ENCODE peak calls at places on chromosomes 2 and 18, in four cellular contexts. O, V, C and L are unnamed samples.

GRCh38 chr2:190637331-190637734 is 11.6 kb upstream of the NAB1 start:
- DNase-seq in C (no peak), O (no peak), V (no peak), L (peak; percentile 52)

GRCh38 chr2:9745153-9745899 is 97.9 kb upstream of the TAF1B start:
- DNase-seq in C (no peak), O (no peak), V (no peak), L (peak; percentile 56)

GRCh38 chr2:25821225-25822056 is 56.8 kb downstream of the ASXL2 start:
- DNase-seq in V (no peak), O (no peak), C (no peak), L (no peak)

GRCh38 chr2:182668671-182669070 is 47.4 kb upstream of the DNAJC10 start:
- DNase-seq in C (no peak), V (peak; percentile 62), O (peak; percentile 86), L (no peak)

GRCh38 chr2:73827018-73827417 is 1.7 kb upstream of the STAMBP start:
- DNase-seq in O (peak; percentile 29), V (peak; percentile 49), C (no peak), L (no peak)

GRCh38 chr2:1661891-1662605 is 82.3 kb downstream of the PXDN start:
- DNase-seq in C (no peak), V (no peak), O (no peak), L (no peak)

GRCh38 chr2:159138642-159139182 is 147.8 kb downstream of the WDSUB1 start:
- DNase-seq in V (no peak), C (no peak), O (no peak), L (no peak)

GRCh38 chr2:8576525-8577157 is 105.2 kb upstream of the ID2 start:
- DNase-seq in V (no peak), O (no peak), C (peak; percentile 26), L (no peak)

GRCh38 chr2:45013229-45014015 is 4.2 kb upstream of the SIX2 start:
- DNase-seq in C (no peak), V (no peak), O (no peak), L (peak; percentile 25)

GRCh38 chr18:59631583-59632181 is 65.5 kb downstream of the CCBE1 start:
- DNase-seq in C (no peak), O (peak; percentile 44), V (peak; percentile 51), L (peak; percentile 50)

GRCh38 chr2:137508739-137509384 is 455.4 kb upstream of the HNMT start:
- DNase-seq in C (no peak), O (no peak), V (no peak), L (no peak)

GRCh38 chr2:127362971-127363370 is 24.8 kb downstream of the MAP3K2 start:
- DNase-seq in C (no peak), O (no peak), V (no peak), L (no peak)

GRCh38 chr2:44902767-44903166 is 38.7 kb upstream of the SIX3 start:
- DNase-seq in V (no peak), O (peak; percentile 53), C (no peak), L (no peak)

GRCh38 chr2:221617996-221618395 is 45.9 kb upstream of the EPHA4 start:
- DNase-seq in C (no peak), O (no peak), V (no peak), L (no peak)

GRCh38 chr2:86223682-86224560 is 24.7 kb downstream of the MRPL35 start:
- DNase-seq in C (no peak), O (no peak), V (no peak), L (peak; percentile 20)

GRCh38 chr18:8849696-8850095 is 144.3 kb downstream of the MTCL1 start:
- DNase-seq in V (no peak), C (no peak), O (no peak), L (peak; percentile 43)